ENCODE peak calls at places on chromosomes 5 and 9, in six cellular contexts. One of them, this sample, is unnamed.
A peak's percentile ranks its signal among the peaks of the same experiment; 100 is the strongest.

GRCh38 chr9:83220737-83221136 is 157.8 kb upstream of the RASEF start:
- DNase-seq in fibroblast of lung: peak; percentile 56
- DNase-seq in BJ: peak; percentile 17
- DNase-seq in AG10803: peak; percentile 63
- DNase-seq in left ventricle myocardium inferior: no peak
- DNase-seq in cardiac fibroblast: peak; percentile 82
- DNase-seq in this sample: peak; percentile 84

GRCh38 chr5:124341066-124341943 is 405.1 kb downstream of the ZNF608 start:
- DNase-seq in cardiac fibroblast: peak; percentile 35
- DNase-seq in fibroblast of lung: peak; percentile 62
- DNase-seq in left ventricle myocardium inferior: no peak
- DNase-seq in BJ: no peak
- DNase-seq in AG10803: no peak
- DNase-seq in this sample: no peak

GRCh38 chr5:144328505-144328904 is 157.8 kb downstream of the KCTD16 start:
- DNase-seq in AG10803: no peak
- DNase-seq in fibroblast of lung: peak; percentile 12
- DNase-seq in BJ: no peak
- DNase-seq in left ventricle myocardium inferior: no peak
- DNase-seq in cardiac fibroblast: no peak
- DNase-seq in this sample: no peak

GRCh38 chr5:175520321-175520720 is 42.0 kb downstream of the SFXN1 start:
- DNase-seq in fibroblast of lung: no peak
- DNase-seq in BJ: no peak
- DNase-seq in left ventricle myocardium inferior: no peak
- DNase-seq in AG10803: no peak
- DNase-seq in cardiac fibroblast: no peak
- DNase-seq in this sample: no peak

GRCh38 chr9:93303258-93303771 is 119.4 kb downstream of the WNK2 start:
- DNase-seq in left ventricle myocardium inferior: no peak
- DNase-seq in AG10803: no peak
- DNase-seq in cardiac fibroblast: no peak
- DNase-seq in fibroblast of lung: no peak
- DNase-seq in BJ: no peak
- DNase-seq in this sample: no peak

GRCh38 chr5:54611290-54611951 is 93.9 kb downstream of the SNX18 start:
- DNase-seq in BJ: no peak
- DNase-seq in cardiac fibroblast: no peak
- DNase-seq in AG10803: peak; percentile 62
- DNase-seq in left ventricle myocardium inferior: no peak
- DNase-seq in fibroblast of lung: no peak
- DNase-seq in this sample: no peak

GRCh38 chr9:108543251-108543768 is 312.5 kb downstream of the ACTL7B start:
- DNase-seq in cardiac fibroblast: no peak
- DNase-seq in BJ: peak; percentile 13
- DNase-seq in left ventricle myocardium inferior: no peak
- DNase-seq in fibroblast of lung: peak; percentile 44
- DNase-seq in AG10803: peak; percentile 24
- DNase-seq in this sample: no peak

GRCh38 chr9:88794100-88794499 is 197.2 kb upstream of the S1PR3 start:
- DNase-seq in left ventricle myocardium inferior: no peak
- DNase-seq in AG10803: no peak
- DNase-seq in BJ: no peak
- DNase-seq in cardiac fibroblast: no peak
- DNase-seq in fibroblast of lung: no peak
- DNase-seq in this sample: no peak

GRCh38 chr9:2411459-2412215 is 209.9 kb upstream of the VLDLR start:
- DNase-seq in AG10803: peak; percentile 66
- DNase-seq in cardiac fibroblast: peak; percentile 17
- DNase-seq in BJ: peak; percentile 58
- DNase-seq in left ventricle myocardium inferior: no peak
- DNase-seq in fibroblast of lung: no peak
- DNase-seq in this sample: peak; percentile 63

GRCh38 chr9:113999256-114000062 is 78.6 kb downstream of the AMBP start:
- DNase-seq in fibroblast of lung: no peak
- DNase-seq in left ventricle myocardium inferior: no peak
- DNase-seq in BJ: no peak
- DNase-seq in cardiac fibroblast: no peak
- DNase-seq in AG10803: no peak
- DNase-seq in this sample: no peak

GRCh38 chr9:36905101-36906066 is 128.7 kb downstream of the PAX5 start:
- DNase-seq in left ventricle myocardium inferior: no peak
- DNase-seq in fibroblast of lung: no peak
- DNase-seq in cardiac fibroblast: no peak
- DNase-seq in AG10803: no peak
- DNase-seq in BJ: no peak
- DNase-seq in this sample: no peak

GRCh38 chr9:137479315-137479861 is 20.3 kb upstream of the NSMF start:
- DNase-seq in BJ: no peak
- DNase-seq in left ventricle myocardium inferior: no peak
- DNase-seq in cardiac fibroblast: no peak
- DNase-seq in AG10803: no peak
- DNase-seq in fibroblast of lung: no peak
- DNase-seq in this sample: peak; percentile 54

GRCh38 chr9:88816141-88816540 is 175.1 kb upstream of the S1PR3 start:
- DNase-seq in cardiac fibroblast: no peak
- DNase-seq in AG10803: peak; percentile 79
- DNase-seq in BJ: peak; percentile 19
- DNase-seq in fibroblast of lung: no peak
- DNase-seq in left ventricle myocardium inferior: no peak
- DNase-seq in this sample: peak; percentile 81

GRCh38 chr9:99071313-99072039 is 33.4 kb upstream of the TGFBR1 start:
- DNase-seq in BJ: no peak
- DNase-seq in cardiac fibroblast: no peak
- DNase-seq in AG10803: no peak
- DNase-seq in left ventricle myocardium inferior: no peak
- DNase-seq in fibroblast of lung: no peak
- DNase-seq in this sample: peak; percentile 33

GRCh38 chr9:88076286-88077070 is 61.8 kb downstream of the SPATA31C2 start:
- DNase-seq in cardiac fibroblast: peak; percentile 79
- DNase-seq in fibroblast of lung: peak; percentile 81
- DNase-seq in BJ: no peak
- DNase-seq in AG10803: peak; percentile 66
- DNase-seq in left ventricle myocardium inferior: peak; percentile 79
- DNase-seq in this sample: peak; percentile 92

GRCh38 chr9:121728916-121729315 is 77.5 kb downstream of the DAB2IP start:
- DNase-seq in left ventricle myocardium inferior: no peak
- DNase-seq in cardiac fibroblast: no peak
- DNase-seq in BJ: no peak
- DNase-seq in AG10803: no peak
- DNase-seq in fibroblast of lung: no peak
- DNase-seq in this sample: no peak

GRCh38 chr5:129382921-129383672 is 77.0 kb upstream of the ADAMTS19 start:
- DNase-seq in cardiac fibroblast: peak; percentile 41
- DNase-seq in AG10803: no peak
- DNase-seq in BJ: no peak
- DNase-seq in left ventricle myocardium inferior: no peak
- DNase-seq in fibroblast of lung: peak; percentile 3
- DNase-seq in this sample: no peak

GRCh38 chr5:5126444-5126843 is 13.7 kb upstream of the ADAMTS16 start:
- DNase-seq in left ventricle myocardium inferior: no peak
- DNase-seq in cardiac fibroblast: no peak
- DNase-seq in BJ: peak; percentile 42
- DNase-seq in AG10803: peak; percentile 45
- DNase-seq in fibroblast of lung: peak; percentile 7
- DNase-seq in this sample: peak; percentile 70

DNA sequence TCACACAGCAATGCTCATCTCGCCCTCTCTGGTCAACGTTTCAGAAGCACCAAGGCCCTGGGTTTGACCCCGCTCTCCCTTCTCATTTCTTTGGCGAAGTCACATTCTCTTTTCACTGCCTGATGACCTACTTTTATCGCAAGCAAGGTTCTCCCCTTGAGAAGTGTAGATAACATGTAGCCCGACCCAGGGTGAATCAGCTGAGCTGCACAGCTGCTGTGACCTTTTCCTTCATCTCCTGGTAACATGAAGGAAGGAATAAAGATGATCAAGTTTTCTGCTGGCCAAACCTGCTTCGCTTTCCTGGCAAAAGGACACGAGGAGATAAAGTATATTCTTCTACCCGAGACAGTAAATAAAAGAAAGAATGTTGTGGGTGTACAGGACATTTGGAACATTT is 155.2 kb upstream of the ZNF462 start:
- DNase-seq in cardiac fibroblast: peak; percentile 34
- DNase-seq in AG10803: no peak
- DNase-seq in fibroblast of lung: no peak
- DNase-seq in left ventricle myocardium inferior: peak; percentile 15
- DNase-seq in BJ: no peak
- DNase-seq in this sample: no peak
- H3K4me3 ChIP-seq in cardiac fibroblast: no peak overlapping the region
- H3K4me3 ChIP-seq in AG10803: no peak overlapping the region
- H3K4me3 ChIP-seq in fibroblast of lung: no peak overlapping the region
- H3K4me3 ChIP-seq in left ventricle myocardium inferior: no peak overlapping the region
- H3K4me3 ChIP-seq in BJ: no peak overlapping the region
- H3K4me3 ChIP-seq in this sample: no peak overlapping the region

GRCh38 chr5:170278611-170279500 is 18.7 kb downstream of the LCP2 start:
- DNase-seq in BJ: no peak
- DNase-seq in left ventricle myocardium inferior: peak; percentile 51
- DNase-seq in cardiac fibroblast: no peak
- DNase-seq in fibroblast of lung: no peak
- DNase-seq in AG10803: no peak
- DNase-seq in this sample: no peak

GRCh38 chr5:170275376-170275994 is 22.1 kb downstream of the LCP2 start:
- DNase-seq in AG10803: no peak
- DNase-seq in left ventricle myocardium inferior: no peak
- DNase-seq in BJ: no peak
- DNase-seq in fibroblast of lung: no peak
- DNase-seq in cardiac fibroblast: no peak
- DNase-seq in this sample: no peak

GRCh38 chr5:170273968-170274710 is 23.4 kb downstream of the LCP2 start:
- DNase-seq in BJ: no peak
- DNase-seq in fibroblast of lung: no peak
- DNase-seq in cardiac fibroblast: peak; percentile 12
- DNase-seq in left ventricle myocardium inferior: no peak
- DNase-seq in AG10803: no peak
- DNase-seq in this sample: no peak

GRCh38 chr5:170280090-170280493 is 17.5 kb downstream of the LCP2 start:
- DNase-seq in AG10803: no peak
- DNase-seq in fibroblast of lung: no peak
- DNase-seq in BJ: no peak
- DNase-seq in cardiac fibroblast: no peak
- DNase-seq in left ventricle myocardium inferior: no peak
- DNase-seq in this sample: no peak

DNA sequence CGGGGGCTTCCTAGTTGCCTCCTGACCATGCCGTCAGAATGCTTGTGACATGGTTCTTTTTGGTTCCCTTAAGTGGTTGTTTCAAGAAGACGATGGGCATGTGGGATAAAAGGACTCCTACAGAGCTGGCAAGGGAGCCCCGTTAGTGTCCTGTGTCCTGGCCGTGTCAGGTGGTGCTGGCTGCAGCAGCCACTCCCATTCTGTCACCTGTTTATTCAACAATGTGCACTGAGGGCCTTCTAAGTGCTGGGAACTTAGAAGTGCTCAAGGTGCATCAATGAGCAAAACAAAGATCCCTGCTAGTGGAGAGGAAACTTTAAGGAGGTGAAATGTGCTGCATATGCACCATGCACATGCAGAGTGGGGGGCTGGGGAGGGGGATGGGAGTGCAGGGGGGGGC is 19.6 kb downstream of the LCP2 start:
- DNase-seq in fibroblast of lung: no peak
- DNase-seq in AG10803: no peak
- DNase-seq in left ventricle myocardium inferior: no peak
- DNase-seq in cardiac fibroblast: no peak
- DNase-seq in BJ: no peak
- DNase-seq in this sample: no peak
- TF ChIP-seq CTCF in fibroblast of lung: no peak
- TF ChIP-seq CTCF in AG10803: no peak
- TF ChIP-seq CTCF in left ventricle myocardium inferior: no peak
- TF ChIP-seq CTCF in cardiac fibroblast: no peak
- TF ChIP-seq CTCF in BJ: no peak
- TF ChIP-seq CTCF in this sample: no peak

GRCh38 chr5:126871441-126871840 is 94.5 kb downstream of the LMNB1 start:
- DNase-seq in cardiac fibroblast: peak; percentile 18
- DNase-seq in left ventricle myocardium inferior: no peak
- DNase-seq in BJ: no peak
- DNase-seq in AG10803: peak; percentile 42
- DNase-seq in fibroblast of lung: no peak
- DNase-seq in this sample: no peak

GRCh38 chr5:126867237-126867636 is 90.3 kb downstream of the LMNB1 start:
- DNase-seq in cardiac fibroblast: no peak
- DNase-seq in left ventricle myocardium inferior: no peak
- DNase-seq in AG10803: no peak
- DNase-seq in fibroblast of lung: no peak
- DNase-seq in BJ: no peak
- DNase-seq in this sample: no peak

GRCh38 chr5:126868338-126868737 is 91.4 kb downstream of the LMNB1 start:
- DNase-seq in cardiac fibroblast: no peak
- DNase-seq in left ventricle myocardium inferior: no peak
- DNase-seq in fibroblast of lung: no peak
- DNase-seq in AG10803: no peak
- DNase-seq in BJ: no peak
- DNase-seq in this sample: no peak

GRCh38 chr5:126866837-126867236 is 89.9 kb downstream of the LMNB1 start:
- DNase-seq in cardiac fibroblast: peak; percentile 36
- DNase-seq in AG10803: no peak
- DNase-seq in left ventricle myocardium inferior: no peak
- DNase-seq in BJ: no peak
- DNase-seq in fibroblast of lung: no peak
- DNase-seq in this sample: no peak

DNA sequence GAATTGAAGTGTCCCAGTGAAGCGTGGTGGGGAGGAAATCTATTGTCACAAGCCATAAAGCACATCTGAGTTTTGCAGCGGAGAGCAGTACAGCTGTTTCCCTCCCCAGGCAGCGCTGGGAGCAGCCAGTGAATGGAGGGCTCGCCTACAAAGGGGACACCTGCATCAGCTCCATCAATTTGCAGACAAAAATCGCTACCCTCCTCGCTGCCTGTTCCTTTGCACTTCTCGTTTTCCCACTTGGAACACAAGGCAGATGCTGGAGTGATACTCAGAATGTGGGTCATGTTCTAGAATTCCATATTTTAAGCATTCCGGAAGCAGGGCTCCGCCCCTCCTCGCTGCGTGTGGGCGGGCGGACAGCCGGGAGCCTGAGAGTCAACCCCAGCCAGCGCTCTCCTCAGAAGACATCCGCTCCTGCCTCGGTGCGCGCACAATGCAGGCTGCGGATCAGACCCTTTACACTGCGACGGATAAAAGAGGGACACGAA is 92.1 kb downstream of the LMNB1 start:
- DNase-seq in BJ: no peak
- DNase-seq in AG10803: peak; percentile 41
- DNase-seq in cardiac fibroblast: peak; percentile 52
- DNase-seq in left ventricle myocardium inferior: no peak
- DNase-seq in fibroblast of lung: no peak
- DNase-seq in this sample: peak; percentile 40
- H3K4me3 ChIP-seq in BJ: peak overlapping the region; percentile 2
- H3K4me3 ChIP-seq in AG10803: peak overlapping the region; percentile 37
- H3K4me3 ChIP-seq in cardiac fibroblast: no peak overlapping the region
- H3K4me3 ChIP-seq in left ventricle myocardium inferior: peak overlapping the region; percentile 43
- H3K4me3 ChIP-seq in fibroblast of lung: peak overlapping the region; percentile 21
- H3K4me3 ChIP-seq in this sample: peak overlapping the region; percentile 14

DNA sequence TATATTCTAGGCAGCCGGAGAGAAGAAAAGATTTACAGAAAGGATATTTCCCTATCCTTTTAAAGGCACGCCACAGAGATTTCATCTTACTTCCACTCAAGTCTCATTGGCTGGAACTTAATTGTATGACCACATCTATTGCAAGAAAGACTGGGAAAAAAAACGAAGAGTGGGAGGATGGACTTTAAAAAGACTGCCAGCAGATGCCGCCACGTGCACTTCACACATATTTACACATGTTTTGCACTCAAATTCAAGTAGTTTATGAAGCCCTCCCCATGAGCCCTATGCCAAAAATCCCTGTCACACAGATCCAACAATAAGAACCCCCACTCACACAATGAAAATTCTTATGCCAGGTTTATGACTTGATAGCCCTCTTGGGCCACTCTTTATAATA is 138.5 kb upstream of the TYRP1 start:
- DNase-seq in BJ: no peak
- DNase-seq in cardiac fibroblast: peak; percentile 33
- DNase-seq in left ventricle myocardium inferior: no peak
- DNase-seq in AG10803: peak; percentile 2
- DNase-seq in fibroblast of lung: peak; percentile 31
- DNase-seq in this sample: peak; percentile 12
- TF ChIP-seq CTCF in BJ: no peak
- TF ChIP-seq CTCF in cardiac fibroblast: no peak
- TF ChIP-seq CTCF in left ventricle myocardium inferior: peak; percentile 21
- TF ChIP-seq CTCF in AG10803: no peak
- TF ChIP-seq CTCF in fibroblast of lung: no peak
- TF ChIP-seq CTCF in this sample: peak; percentile 7